ENCODE peak calls at places on chromosomes 12 and 14, in eight cellular contexts. G, Q, N, B, W, D, J and E are unnamed samples.

GRCh38 chr14:105180598-105181528 is at the start of gene NUDT14:
- DNase-seq in N (peak), J (peak), D (peak), W (peak), Q (peak), B (peak), G (peak), E (peak)

GRCh38 chr12:49706351-49707126 is 666 bp downstream of the FMNL3 start:
- DNase-seq in N (no peak), Q (peak), W (no peak), B (peak), G (no peak), J (no peak), D (no peak), E (peak)

GRCh38 chr14:87522575-87522974 is 470.4 kb downstream of the GALC start:
- DNase-seq in N (no peak), G (no peak), J (no peak), B (no peak), W (no peak), Q (peak), D (no peak), E (no peak)

GRCh38 chr14:75630695-75631452 is 29.8 kb downstream of the ERG28 start:
- DNase-seq in J (no peak), G (no peak), N (no peak), D (no peak), Q (peak), B (no peak), W (no peak), E (no peak)

GRCh38 chr12:45729233-45730115 is at the start of gene ARID2:
- DNase-seq in W (peak), N (peak), G (peak), Q (peak), J (no peak), B (peak), D (peak), E (peak)

GRCh38 chr12:68853396-68854077 is 45.6 kb downstream of the MDM2 start:
- DNase-seq in Q (no peak), G (no peak), J (no peak), W (no peak), N (no peak), B (no peak), D (no peak), E (no peak)

GRCh38 chr14:20622816-20623291 is 18.6 kb downstream of the OR6S1 start:
- DNase-seq in N (no peak), J (no peak), Q (no peak), G (no peak), B (no peak), D (no peak), W (no peak), E (no peak)

GRCh38 chr14:59268011-59268410 is 79.5 kb downstream of the DAAM1 start:
- DNase-seq in G (no peak), J (no peak), N (no peak), B (no peak), Q (peak), W (no peak), D (peak), E (no peak)

GRCh38 chr12:14366211-14366762 is 805 bp downstream of the ATF7IP start:
- DNase-seq in G (no peak), J (no peak), D (peak), Q (no peak), B (no peak), W (no peak), N (no peak), E (no peak)

GRCh38 chr12:28202374-28203130 is 12.3 kb downstream of the CCDC91 start:
- DNase-seq in N (no peak), G (no peak), B (no peak), W (no peak), J (no peak), D (no peak), Q (no peak), E (no peak)

GRCh38 chr14:73478684-73479083 is 12.0 kb upstream of the RIOX1 start:
- DNase-seq in Q (no peak), J (no peak), N (no peak), W (no peak), B (no peak), D (no peak), G (no peak), E (no peak)

GRCh38 chr12:98490491-98491453 is 24.6 kb upstream of the TMPO start:
- DNase-seq in G (peak), D (peak), B (peak), Q (peak), N (peak), J (peak), W (peak), E (peak)

GRCh38 chr12:98420403-98420800 is 95.0 kb upstream of the TMPO start:
- DNase-seq in N (no peak), D (no peak), Q (no peak), W (no peak), G (no peak), J (no peak), B (no peak), E (no peak)

GRCh38 chr14:91284146-91284790 is 39.8 kb upstream of the GPR68 start:
- DNase-seq in N (no peak), G (no peak), D (no peak), J (no peak), B (peak), Q (peak), W (no peak), E (no peak)

GRCh38 chr12:6375269-6376078 is at the start of gene SCNN1A:
- DNase-seq in D (no peak), G (no peak), W (no peak), B (no peak), J (no peak), Q (peak), N (no peak), E (no peak)

GRCh38 chr14:104139460-104140212 is 1.2 kb downstream of the KIF26A start:
- DNase-seq in W (peak), B (no peak), Q (no peak), N (no peak), J (no peak), D (no peak), G (no peak), E (no peak)

GRCh38 chr12:122322501-122322900 is 56.2 kb upstream of the VPS33A start:
- DNase-seq in G (no peak), B (peak), J (no peak), D (no peak), Q (peak), W (no peak), N (no peak), E (no peak)

GRCh38 chr12:80939231-80939950 is 1.7 kb upstream of the LIN7A start:
- DNase-seq in D (peak), Q (no peak), W (no peak), N (no peak), B (peak), G (no peak), J (no peak), E (no peak)

GRCh38 chr12:21354641-21355040 is 18.1 kb upstream of the IAPP start:
- DNase-seq in G (no peak), B (no peak), D (no peak), N (no peak), W (no peak), J (no peak), Q (peak), E (no peak)

GRCh38 chr12:112937741-112938719 is at the start of gene OAS3:
- DNase-seq in J (peak), G (peak), N (peak), B (peak), D (peak), Q (peak), W (peak), E (no peak)